ENCODE peak calls at places on chromosomes 12 and 14, in eight cellular contexts. P is stimulated activated CD8-positive, alpha-beta memory T cell treated with anti-CD3 and anti-CD28 coated beads, Interleukin-4, amount 100 ng/mL, for 24 hours; O is AG08395; D is NCI-H524; J is transverse colon; L is pancreas; T is GM12891; C is cardiac muscle cell. W is an unnamed sample.

GRCh38 chr14:74568380-74568649 is 43.7 kb downstream of the LTBP2 start:
- DNase-seq in C (no peak), L (no peak), P (no peak), T (no peak), O (no peak), D (no peak), J (no peak), W (no peak)

GRCh38 chr14:77024171-77024627 is 4.3 kb downstream of the IRF2BPL start:
- DNase-seq in J (peak; percentile 67), C (peak; percentile 85), L (no peak), P (no peak), T (no peak), O (no peak), D (no peak), W (no peak)

GRCh38 chr14:67487937-67488893 is at the start of gene TMEM229B:
- DNase-seq in O (peak; percentile 35), P (peak; percentile 55), J (peak; percentile 74), T (peak; percentile 89), D (no peak), C (no peak), L (no peak), W (peak; percentile 90)

GRCh38 chr14:95225251-95225887 is 68.0 kb upstream of the DICER1 start:
- DNase-seq in P (no peak), T (no peak), J (no peak), O (no peak), D (no peak), C (no peak), L (peak; percentile 59), W (no peak)

GRCh38 chr12:77231548-77231947 is 166.2 kb upstream of the E2F7 start:
- DNase-seq in P (no peak), J (peak; percentile 63), T (no peak), O (peak; percentile 68), C (no peak), L (no peak), D (no peak), W (peak; percentile 2)

GRCh38 chr12:92332552-92332951 is 186.9 kb upstream of the BTG1 start:
- DNase-seq in C (no peak), L (no peak), J (no peak), T (no peak), P (no peak), D (no peak), O (no peak), W (no peak)

GRCh38 chr12:103884316-103884715 is 43.3 kb upstream of the NT5DC3 start:
- DNase-seq in T (no peak), O (peak; percentile 69), P (no peak), D (peak; percentile 32), L (no peak), C (peak; percentile 47), J (peak; percentile 24), W (peak; percentile 75)

GRCh38 chr12:22535038-22535437 is 9.3 kb downstream of the C2CD5 start:
- DNase-seq in O (no peak), D (no peak), C (no peak), T (no peak), P (no peak), J (no peak), L (no peak), W (no peak)

GRCh38 chr14:105498430-105499255 is 7.6 kb downstream of the TEDC1 start:
- DNase-seq in L (peak; percentile 70), T (peak; percentile 23), D (no peak), C (no peak), P (no peak), O (no peak), J (no peak), W (peak; percentile 2)